ENCODE peak calls at places on chromosomes 1 and 21, in nine cellular contexts. One of them, this sample, is unnamed.

GRCh38 chr1:219555031-219555667 is 57.8 kb downstream of the ZC3H11B start:
- DNase-seq in globus pallidus: peak
- DNase-seq in amniotic stem cell: peak
- DNase-seq in GDM1: no peak
- DNase-seq in ELR: peak
- DNase-seq in stimulated activated CD8-positive, alpha-beta memory T cell treated with anti-CD3 and anti-CD28 coated beads, Interleukin-15, amount 100 ng/mL, for 24 hours: no peak
- DNase-seq in fibroblast of lung: peak
- DNase-seq in naive thymus-derived CD4-positive, alpha-beta T cell: no peak
- DNase-seq in activated naive CD4-positive, alpha-beta T cell treated with anti-CD3 and anti-CD28 coated beads for 36 hours: no peak
- DNase-seq in this sample: no peak

GRCh38 chr1:180241716-180242544 is 11.9 kb downstream of the LHX4 start:
- DNase-seq in naive thymus-derived CD4-positive, alpha-beta T cell: no peak
- DNase-seq in stimulated activated CD8-positive, alpha-beta memory T cell treated with anti-CD3 and anti-CD28 coated beads, Interleukin-15, amount 100 ng/mL, for 24 hours: no peak
- DNase-seq in globus pallidus: no peak
- DNase-seq in ELR: no peak
- DNase-seq in amniotic stem cell: no peak
- DNase-seq in fibroblast of lung: no peak
- DNase-seq in GDM1: no peak
- DNase-seq in activated naive CD4-positive, alpha-beta T cell treated with anti-CD3 and anti-CD28 coated beads for 36 hours: no peak
- DNase-seq in this sample: no peak

GRCh38 chr21:45405271-45405818 is 380 bp downstream of the COL18A1 start:
- DNase-seq in fibroblast of lung: peak
- DNase-seq in ELR: peak
- DNase-seq in globus pallidus: no peak
- DNase-seq in naive thymus-derived CD4-positive, alpha-beta T cell: no peak
- DNase-seq in stimulated activated CD8-positive, alpha-beta memory T cell treated with anti-CD3 and anti-CD28 coated beads, Interleukin-15, amount 100 ng/mL, for 24 hours: no peak
- DNase-seq in activated naive CD4-positive, alpha-beta T cell treated with anti-CD3 and anti-CD28 coated beads for 36 hours: no peak
- DNase-seq in amniotic stem cell: no peak
- DNase-seq in GDM1: no peak
- DNase-seq in this sample: no peak

GRCh38 chr1:84998642-84999280 is 1.8 kb upstream of the MCOLN2 start:
- DNase-seq in activated naive CD4-positive, alpha-beta T cell treated with anti-CD3 and anti-CD28 coated beads for 36 hours: peak
- DNase-seq in naive thymus-derived CD4-positive, alpha-beta T cell: peak
- DNase-seq in stimulated activated CD8-positive, alpha-beta memory T cell treated with anti-CD3 and anti-CD28 coated beads, Interleukin-15, amount 100 ng/mL, for 24 hours: no peak
- DNase-seq in globus pallidus: no peak
- DNase-seq in amniotic stem cell: no peak
- DNase-seq in GDM1: no peak
- DNase-seq in ELR: peak
- DNase-seq in fibroblast of lung: peak
- DNase-seq in this sample: no peak

GRCh38 chr1:104132386-104132973 is 382.8 kb downstream of the AMY1C start:
- DNase-seq in activated naive CD4-positive, alpha-beta T cell treated with anti-CD3 and anti-CD28 coated beads for 36 hours: no peak
- DNase-seq in naive thymus-derived CD4-positive, alpha-beta T cell: no peak
- DNase-seq in fibroblast of lung: peak
- DNase-seq in globus pallidus: peak
- DNase-seq in amniotic stem cell: no peak
- DNase-seq in ELR: no peak
- DNase-seq in GDM1: no peak
- DNase-seq in stimulated activated CD8-positive, alpha-beta memory T cell treated with anti-CD3 and anti-CD28 coated beads, Interleukin-15, amount 100 ng/mL, for 24 hours: no peak
- DNase-seq in this sample: peak

GRCh38 chr1:57844382-57844980 is 420.6 kb upstream of the DAB1 start:
- DNase-seq in ELR: no peak
- DNase-seq in globus pallidus: no peak
- DNase-seq in stimulated activated CD8-positive, alpha-beta memory T cell treated with anti-CD3 and anti-CD28 coated beads, Interleukin-15, amount 100 ng/mL, for 24 hours: no peak
- DNase-seq in GDM1: no peak
- DNase-seq in activated naive CD4-positive, alpha-beta T cell treated with anti-CD3 and anti-CD28 coated beads for 36 hours: no peak
- DNase-seq in amniotic stem cell: no peak
- DNase-seq in naive thymus-derived CD4-positive, alpha-beta T cell: no peak
- DNase-seq in fibroblast of lung: no peak
- DNase-seq in this sample: no peak

GRCh38 chr1:232890340-232890953 is 60.0 kb upstream of the NTPCR start:
- DNase-seq in ELR: no peak
- DNase-seq in naive thymus-derived CD4-positive, alpha-beta T cell: no peak
- DNase-seq in amniotic stem cell: no peak
- DNase-seq in GDM1: no peak
- DNase-seq in fibroblast of lung: peak
- DNase-seq in activated naive CD4-positive, alpha-beta T cell treated with anti-CD3 and anti-CD28 coated beads for 36 hours: no peak
- DNase-seq in stimulated activated CD8-positive, alpha-beta memory T cell treated with anti-CD3 and anti-CD28 coated beads, Interleukin-15, amount 100 ng/mL, for 24 hours: no peak
- DNase-seq in globus pallidus: no peak
- DNase-seq in this sample: no peak

GRCh38 chr21:39656209-39656608 is 43.5 kb downstream of the B3GALT5 start:
- DNase-seq in activated naive CD4-positive, alpha-beta T cell treated with anti-CD3 and anti-CD28 coated beads for 36 hours: no peak
- DNase-seq in fibroblast of lung: no peak
- DNase-seq in amniotic stem cell: no peak
- DNase-seq in GDM1: no peak
- DNase-seq in stimulated activated CD8-positive, alpha-beta memory T cell treated with anti-CD3 and anti-CD28 coated beads, Interleukin-15, amount 100 ng/mL, for 24 hours: no peak
- DNase-seq in ELR: no peak
- DNase-seq in naive thymus-derived CD4-positive, alpha-beta T cell: no peak
- DNase-seq in globus pallidus: no peak
- DNase-seq in this sample: no peak

GRCh38 chr1:30727796-30728195 is 4.4 kb upstream of the MATN1 start:
- DNase-seq in stimulated activated CD8-positive, alpha-beta memory T cell treated with anti-CD3 and anti-CD28 coated beads, Interleukin-15, amount 100 ng/mL, for 24 hours: no peak
- DNase-seq in naive thymus-derived CD4-positive, alpha-beta T cell: no peak
- DNase-seq in ELR: peak
- DNase-seq in globus pallidus: no peak
- DNase-seq in activated naive CD4-positive, alpha-beta T cell treated with anti-CD3 and anti-CD28 coated beads for 36 hours: no peak
- DNase-seq in fibroblast of lung: peak
- DNase-seq in GDM1: no peak
- DNase-seq in amniotic stem cell: no peak
- DNase-seq in this sample: peak

GRCh38 chr1:112926858-112927257 is 29.1 kb downstream of the SLC16A1 start:
- DNase-seq in activated naive CD4-positive, alpha-beta T cell treated with anti-CD3 and anti-CD28 coated beads for 36 hours: no peak
- DNase-seq in fibroblast of lung: no peak
- DNase-seq in naive thymus-derived CD4-positive, alpha-beta T cell: no peak
- DNase-seq in amniotic stem cell: no peak
- DNase-seq in GDM1: no peak
- DNase-seq in globus pallidus: no peak
- DNase-seq in ELR: no peak
- DNase-seq in stimulated activated CD8-positive, alpha-beta memory T cell treated with anti-CD3 and anti-CD28 coated beads, Interleukin-15, amount 100 ng/mL, for 24 hours: no peak
- DNase-seq in this sample: no peak

GRCh38 chr1:19866029-19866428 is 16.2 kb upstream of the OTUD3 start:
- DNase-seq in activated naive CD4-positive, alpha-beta T cell treated with anti-CD3 and anti-CD28 coated beads for 36 hours: no peak
- DNase-seq in naive thymus-derived CD4-positive, alpha-beta T cell: no peak
- DNase-seq in ELR: no peak
- DNase-seq in globus pallidus: no peak
- DNase-seq in stimulated activated CD8-positive, alpha-beta memory T cell treated with anti-CD3 and anti-CD28 coated beads, Interleukin-15, amount 100 ng/mL, for 24 hours: no peak
- DNase-seq in fibroblast of lung: no peak
- DNase-seq in GDM1: no peak
- DNase-seq in amniotic stem cell: no peak
- DNase-seq in this sample: no peak

GRCh38 chr1:239555350-239555749 is 169.0 kb downstream of the CHRM3 start:
- DNase-seq in fibroblast of lung: no peak
- DNase-seq in amniotic stem cell: no peak
- DNase-seq in activated naive CD4-positive, alpha-beta T cell treated with anti-CD3 and anti-CD28 coated beads for 36 hours: no peak
- DNase-seq in globus pallidus: no peak
- DNase-seq in naive thymus-derived CD4-positive, alpha-beta T cell: no peak
- DNase-seq in ELR: no peak
- DNase-seq in GDM1: no peak
- DNase-seq in stimulated activated CD8-positive, alpha-beta memory T cell treated with anti-CD3 and anti-CD28 coated beads, Interleukin-15, amount 100 ng/mL, for 24 hours: no peak
- DNase-seq in this sample: no peak

GRCh38 chr1:54375331-54376084 is 30.7 kb downstream of the SSBP3 start:
- DNase-seq in ELR: no peak
- DNase-seq in stimulated activated CD8-positive, alpha-beta memory T cell treated with anti-CD3 and anti-CD28 coated beads, Interleukin-15, amount 100 ng/mL, for 24 hours: no peak
- DNase-seq in naive thymus-derived CD4-positive, alpha-beta T cell: no peak
- DNase-seq in amniotic stem cell: no peak
- DNase-seq in globus pallidus: no peak
- DNase-seq in fibroblast of lung: no peak
- DNase-seq in activated naive CD4-positive, alpha-beta T cell treated with anti-CD3 and anti-CD28 coated beads for 36 hours: no peak
- DNase-seq in GDM1: no peak
- DNase-seq in this sample: no peak

GRCh38 chr1:217188280-217189235 is 442.3 kb downstream of the GPATCH2 start:
- DNase-seq in ELR: no peak
- DNase-seq in naive thymus-derived CD4-positive, alpha-beta T cell: no peak
- DNase-seq in stimulated activated CD8-positive, alpha-beta memory T cell treated with anti-CD3 and anti-CD28 coated beads, Interleukin-15, amount 100 ng/mL, for 24 hours: no peak
- DNase-seq in fibroblast of lung: peak
- DNase-seq in amniotic stem cell: no peak
- DNase-seq in activated naive CD4-positive, alpha-beta T cell treated with anti-CD3 and anti-CD28 coated beads for 36 hours: no peak
- DNase-seq in GDM1: no peak
- DNase-seq in globus pallidus: no peak
- DNase-seq in this sample: no peak

GRCh38 chr1:71861022-71861421 is 421.3 kb downstream of the NEGR1 start:
- DNase-seq in naive thymus-derived CD4-positive, alpha-beta T cell: no peak
- DNase-seq in fibroblast of lung: peak
- DNase-seq in ELR: peak
- DNase-seq in amniotic stem cell: peak
- DNase-seq in activated naive CD4-positive, alpha-beta T cell treated with anti-CD3 and anti-CD28 coated beads for 36 hours: no peak
- DNase-seq in stimulated activated CD8-positive, alpha-beta memory T cell treated with anti-CD3 and anti-CD28 coated beads, Interleukin-15, amount 100 ng/mL, for 24 hours: no peak
- DNase-seq in globus pallidus: no peak
- DNase-seq in GDM1: no peak
- DNase-seq in this sample: peak

GRCh38 chr1:161020573-161021167 is at the start of gene F11R:
- DNase-seq in ELR: peak
- DNase-seq in activated naive CD4-positive, alpha-beta T cell treated with anti-CD3 and anti-CD28 coated beads for 36 hours: no peak
- DNase-seq in naive thymus-derived CD4-positive, alpha-beta T cell: peak
- DNase-seq in GDM1: peak
- DNase-seq in amniotic stem cell: no peak
- DNase-seq in globus pallidus: no peak
- DNase-seq in fibroblast of lung: no peak
- DNase-seq in stimulated activated CD8-positive, alpha-beta memory T cell treated with anti-CD3 and anti-CD28 coated beads, Interleukin-15, amount 100 ng/mL, for 24 hours: no peak
- DNase-seq in this sample: no peak

GRCh38 chr1:206036661-206037455 is 13.2 kb upstream of the CTSE start:
- DNase-seq in stimulated activated CD8-positive, alpha-beta memory T cell treated with anti-CD3 and anti-CD28 coated beads, Interleukin-15, amount 100 ng/mL, for 24 hours: no peak
- DNase-seq in activated naive CD4-positive, alpha-beta T cell treated with anti-CD3 and anti-CD28 coated beads for 36 hours: peak
- DNase-seq in amniotic stem cell: no peak
- DNase-seq in ELR: no peak
- DNase-seq in GDM1: no peak
- DNase-seq in naive thymus-derived CD4-positive, alpha-beta T cell: no peak
- DNase-seq in globus pallidus: no peak
- DNase-seq in fibroblast of lung: no peak
- DNase-seq in this sample: no peak

GRCh38 chr1:32742132-32742947 is 39.8 kb upstream of the SYNC start:
- DNase-seq in GDM1: no peak
- DNase-seq in fibroblast of lung: no peak
- DNase-seq in activated naive CD4-positive, alpha-beta T cell treated with anti-CD3 and anti-CD28 coated beads for 36 hours: no peak
- DNase-seq in naive thymus-derived CD4-positive, alpha-beta T cell: no peak
- DNase-seq in amniotic stem cell: no peak
- DNase-seq in globus pallidus: no peak
- DNase-seq in stimulated activated CD8-positive, alpha-beta memory T cell treated with anti-CD3 and anti-CD28 coated beads, Interleukin-15, amount 100 ng/mL, for 24 hours: no peak
- DNase-seq in ELR: no peak
- DNase-seq in this sample: no peak

GRCh38 chr1:156437054-156437453 is 63.5 kb downstream of the MEF2D start:
- DNase-seq in globus pallidus: no peak
- DNase-seq in amniotic stem cell: no peak
- DNase-seq in naive thymus-derived CD4-positive, alpha-beta T cell: no peak
- DNase-seq in fibroblast of lung: no peak
- DNase-seq in activated naive CD4-positive, alpha-beta T cell treated with anti-CD3 and anti-CD28 coated beads for 36 hours: no peak
- DNase-seq in GDM1: no peak
- DNase-seq in ELR: no peak
- DNase-seq in stimulated activated CD8-positive, alpha-beta memory T cell treated with anti-CD3 and anti-CD28 coated beads, Interleukin-15, amount 100 ng/mL, for 24 hours: no peak
- DNase-seq in this sample: no peak

GRCh38 chr1:86352096-86352495 is 44.0 kb downstream of the ODF2L start:
- DNase-seq in naive thymus-derived CD4-positive, alpha-beta T cell: no peak
- DNase-seq in stimulated activated CD8-positive, alpha-beta memory T cell treated with anti-CD3 and anti-CD28 coated beads, Interleukin-15, amount 100 ng/mL, for 24 hours: no peak
- DNase-seq in GDM1: no peak
- DNase-seq in amniotic stem cell: no peak
- DNase-seq in globus pallidus: no peak
- DNase-seq in fibroblast of lung: peak
- DNase-seq in activated naive CD4-positive, alpha-beta T cell treated with anti-CD3 and anti-CD28 coated beads for 36 hours: no peak
- DNase-seq in ELR: peak
- DNase-seq in this sample: no peak

GRCh38 chr1:1898246-1898933 is 7.5 kb upstream of the GNB1 start:
- DNase-seq in ELR: no peak
- DNase-seq in activated naive CD4-positive, alpha-beta T cell treated with anti-CD3 and anti-CD28 coated beads for 36 hours: no peak
- DNase-seq in stimulated activated CD8-positive, alpha-beta memory T cell treated with anti-CD3 and anti-CD28 coated beads, Interleukin-15, amount 100 ng/mL, for 24 hours: no peak
- DNase-seq in globus pallidus: no peak
- DNase-seq in naive thymus-derived CD4-positive, alpha-beta T cell: no peak
- DNase-seq in fibroblast of lung: no peak
- DNase-seq in GDM1: no peak
- DNase-seq in amniotic stem cell: no peak
- DNase-seq in this sample: no peak

GRCh38 chr1:208475951-208476824 is 232.0 kb upstream of the PLXNA2 start:
- DNase-seq in GDM1: no peak
- DNase-seq in naive thymus-derived CD4-positive, alpha-beta T cell: no peak
- DNase-seq in globus pallidus: peak
- DNase-seq in stimulated activated CD8-positive, alpha-beta memory T cell treated with anti-CD3 and anti-CD28 coated beads, Interleukin-15, amount 100 ng/mL, for 24 hours: no peak
- DNase-seq in activated naive CD4-positive, alpha-beta T cell treated with anti-CD3 and anti-CD28 coated beads for 36 hours: no peak
- DNase-seq in ELR: peak
- DNase-seq in fibroblast of lung: peak
- DNase-seq in amniotic stem cell: no peak
- DNase-seq in this sample: no peak

GRCh38 chr1:29634324-29635072 is 398.2 kb downstream of the PTPRU start:
- DNase-seq in amniotic stem cell: no peak
- DNase-seq in globus pallidus: no peak
- DNase-seq in GDM1: no peak
- DNase-seq in ELR: no peak
- DNase-seq in activated naive CD4-positive, alpha-beta T cell treated with anti-CD3 and anti-CD28 coated beads for 36 hours: no peak
- DNase-seq in stimulated activated CD8-positive, alpha-beta memory T cell treated with anti-CD3 and anti-CD28 coated beads, Interleukin-15, amount 100 ng/mL, for 24 hours: no peak
- DNase-seq in naive thymus-derived CD4-positive, alpha-beta T cell: no peak
- DNase-seq in fibroblast of lung: no peak
- DNase-seq in this sample: no peak

GRCh38 chr1:179089827-179090482 is 8.1 kb downstream of the TOR3A start:
- DNase-seq in amniotic stem cell: no peak
- DNase-seq in fibroblast of lung: no peak
- DNase-seq in GDM1: no peak
- DNase-seq in naive thymus-derived CD4-positive, alpha-beta T cell: no peak
- DNase-seq in stimulated activated CD8-positive, alpha-beta memory T cell treated with anti-CD3 and anti-CD28 coated beads, Interleukin-15, amount 100 ng/mL, for 24 hours: no peak
- DNase-seq in activated naive CD4-positive, alpha-beta T cell treated with anti-CD3 and anti-CD28 coated beads for 36 hours: no peak
- DNase-seq in globus pallidus: no peak
- DNase-seq in ELR: no peak
- DNase-seq in this sample: no peak

GRCh38 chr1:20151906-20152598 is 12.9 kb downstream of the PLA2G2F start:
- DNase-seq in GDM1: peak
- DNase-seq in globus pallidus: peak
- DNase-seq in fibroblast of lung: peak
- DNase-seq in amniotic stem cell: peak
- DNase-seq in activated naive CD4-positive, alpha-beta T cell treated with anti-CD3 and anti-CD28 coated beads for 36 hours: peak
- DNase-seq in ELR: peak
- DNase-seq in stimulated activated CD8-positive, alpha-beta memory T cell treated with anti-CD3 and anti-CD28 coated beads, Interleukin-15, amount 100 ng/mL, for 24 hours: peak
- DNase-seq in naive thymus-derived CD4-positive, alpha-beta T cell: peak
- DNase-seq in this sample: peak

GRCh38 chr1:18160290-18160942 is 52.8 kb downstream of the IGSF21 start:
- DNase-seq in naive thymus-derived CD4-positive, alpha-beta T cell: no peak
- DNase-seq in ELR: no peak
- DNase-seq in stimulated activated CD8-positive, alpha-beta memory T cell treated with anti-CD3 and anti-CD28 coated beads, Interleukin-15, amount 100 ng/mL, for 24 hours: no peak
- DNase-seq in globus pallidus: peak
- DNase-seq in GDM1: peak
- DNase-seq in fibroblast of lung: no peak
- DNase-seq in amniotic stem cell: no peak
- DNase-seq in activated naive CD4-positive, alpha-beta T cell treated with anti-CD3 and anti-CD28 coated beads for 36 hours: no peak
- DNase-seq in this sample: no peak